ENCODE peak calls at places on chromosomes 13 and 19, in six cellular contexts. B, D, V, T, C and E are unnamed samples.

GRCh38 chr13:37640499-37640898 is 41.9 kb upstream of the POSTN start:
- DNase-seq in B (no peak), D (no peak), V (no peak), T (peak), C (peak), E (peak)

GRCh38 chr19:7869453-7869909 is 4.7 kb downstream of the PRR36 start:
- DNase-seq in B (no peak), D (peak), V (peak), T (peak), C (peak), E (peak)

GRCh38 chr13:29937836-29938235 is 87.4 kb upstream of the UBL3 start:
- DNase-seq in B (no peak), D (peak), V (peak), T (no peak), C (no peak), E (no peak)

GRCh38 chr19:10118960-10119359 is 739 bp downstream of the EIF3G start:
- DNase-seq in B (no peak), D (no peak), V (no peak), T (no peak), C (no peak), E (no peak)

GRCh38 chr19:46218160-46218559 is 11.4 kb upstream of the IGFL1 start:
- DNase-seq in B (no peak), D (no peak), V (peak), T (peak), C (peak), E (peak)

GRCh38 chr19:53962887-53963435 is at the start of gene CACNG8:
- DNase-seq in B (no peak), D (no peak), V (no peak), T (no peak), C (no peak), E (peak)

GRCh38 chr13:48636550-48636949 is 17.2 kb upstream of the CYSLTR2 start:
- DNase-seq in B (no peak), D (no peak), V (no peak), T (no peak), C (peak), E (no peak)

GRCh38 chr13:29877456-29878096 is 27.2 kb upstream of the UBL3 start:
- DNase-seq in B (no peak), D (no peak), V (no peak), T (no peak), C (no peak), E (no peak)

GRCh38 chr13:42720116-42720857 is 61.1 kb upstream of the FAM216B start:
- DNase-seq in B (no peak), D (no peak), V (no peak), T (peak), C (peak), E (no peak)

GRCh38 chr19:15022752-15023151 is 26.5 kb upstream of the CASP14 start:
- DNase-seq in B (no peak), D (no peak), V (peak), T (no peak), C (no peak), E (no peak)

GRCh38 chr13:72698164-72698563 is 29.3 kb downstream of the MZT1 start:
- DNase-seq in B (no peak), D (no peak), V (no peak), T (peak), C (no peak), E (no peak)

GRCh38 chr19:38304866-38305429 is 897 bp downstream of the C19orf33 start:
- DNase-seq in B (no peak), D (no peak), V (peak), T (no peak), C (no peak), E (peak)

GRCh38 chr19:50817941-50818858 is 5.4 kb downstream of the KLK1 start:
- DNase-seq in B (no peak), D (peak), V (peak), T (peak), C (no peak), E (peak)

GRCh38 chr13:95246292-95247082 is 54.8 kb downstream of the ABCC4 start:
- DNase-seq in B (no peak), D (no peak), V (no peak), T (no peak), C (no peak), E (no peak)

GRCh38 chr19:36160821-36161596 is 8.8 kb upstream of the COX7A1 start:
- DNase-seq in B (no peak), D (no peak), V (peak), T (no peak), C (no peak), E (no peak)

GRCh38 chr13:20161275-20161950 is 561 bp upstream of the GJA3 start:
- DNase-seq in B (no peak), D (peak), V (no peak), T (peak), C (no peak), E (peak)

GRCh38 chr19:14419038-14419813 is at the start of gene DDX39A:
- DNase-seq in B (peak), D (peak), V (peak), T (peak), C (peak), E (peak)

GRCh38 chr13:102642475-102642874 is 45.7 kb downstream of the TPP2 start:
- DNase-seq in B (no peak), D (no peak), V (no peak), T (no peak), C (no peak), E (no peak)

GRCh38 chr13:81540777-81541176 is 1199.9 kb upstream of the SPRY2 start:
- DNase-seq in B (no peak), D (no peak), V (no peak), T (peak), C (no peak), E (peak)

GRCh38 chr13:33728271-33729037 is 89.5 kb upstream of the RFC3 start:
- DNase-seq in B (peak), D (no peak), V (no peak), T (no peak), C (no peak), E (no peak)

GRCh38 chr13:63124863-63125262 is 1709.2 kb upstream of the PCDH20 start:
- DNase-seq in B (no peak), D (no peak), V (no peak), T (peak), C (peak), E (no peak)

GRCh38 chr19:30719991-30720329 is 347.8 kb downstream of the ZNF536 start:
- DNase-seq in B (peak), D (no peak), V (peak), T (peak), C (no peak), E (no peak)
- H3K27ac ChIP-seq in B (peak), D (no peak), V (no peak), T (peak), C (no peak), E (no peak)

DNA sequence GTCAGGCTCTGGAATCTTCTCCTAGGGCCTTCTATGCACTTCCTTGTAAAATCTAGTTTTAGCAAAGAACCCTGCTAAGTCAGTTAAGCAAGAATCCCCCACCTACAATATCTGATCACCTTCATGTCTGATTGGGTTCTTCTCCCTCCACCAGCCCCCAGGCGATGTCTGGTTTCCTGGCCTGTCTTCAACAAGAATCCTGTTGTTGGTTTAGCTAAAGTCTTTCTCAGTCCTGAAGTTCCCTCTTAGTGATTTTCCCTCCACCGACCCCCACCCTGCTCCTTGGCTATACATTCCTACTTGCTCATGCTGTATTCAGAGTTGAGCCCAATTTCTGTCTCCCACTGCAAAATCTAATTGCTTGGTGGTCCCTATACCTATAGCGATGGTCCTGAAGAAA is 35.2 kb upstream of the SLC46A3 start:
- DNase-seq in B (no peak), D (no peak), V (no peak), T (no peak), C (no peak), E (no peak)
- H3K27ac ChIP-seq in B (peak), D (no peak), V (peak), T (peak), C (peak), E (no peak)

DNA sequence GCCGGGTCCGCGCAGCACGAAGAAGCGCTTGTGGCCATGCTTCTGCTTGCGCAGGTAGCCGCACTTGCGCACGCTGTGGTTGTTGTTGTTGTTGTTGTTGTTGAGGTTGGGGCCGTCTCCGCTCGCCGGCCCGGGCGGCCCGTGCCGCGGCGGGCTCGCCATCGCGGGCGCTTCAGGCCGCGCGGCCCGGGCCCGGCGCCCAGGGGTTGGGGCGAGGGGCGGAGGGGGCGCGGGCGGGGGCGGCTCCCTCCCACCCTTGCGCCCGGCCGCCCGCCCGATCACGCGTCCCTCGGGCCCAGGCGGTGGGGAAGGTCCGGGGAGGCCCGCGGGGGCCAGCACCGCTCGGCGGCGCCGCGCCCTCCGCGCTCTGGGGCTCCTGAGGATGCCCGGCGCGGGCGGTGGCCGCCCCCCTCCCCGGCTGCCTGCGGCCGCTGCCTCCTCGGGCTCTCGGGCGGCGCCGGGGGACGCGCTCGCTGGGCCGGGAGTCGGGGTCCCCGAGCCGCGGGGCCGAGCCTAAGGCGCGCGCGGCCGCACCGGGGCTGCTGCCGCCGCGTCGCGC is 412 bp downstream of the IRS2 start:
- DNase-seq in B (no peak), D (peak), V (no peak), T (no peak), C (no peak), E (no peak)
- H3K27ac ChIP-seq in B (peak), D (peak), V (no peak), T (peak), C (no peak), E (no peak)

GRCh38 chr19:18401580-18402112 is 4.2 kb upstream of the LRRC25 start:
- DNase-seq in B (peak), D (no peak), V (no peak), T (peak), C (peak), E (peak)

GRCh38 chr19:18393836-18394235 is 3.6 kb downstream of the LRRC25 start:
- DNase-seq in B (no peak), D (no peak), V (no peak), T (no peak), C (no peak), E (no peak)

GRCh38 chr19:18396471-18397241 is 766 bp downstream of the LRRC25 start:
- DNase-seq in B (no peak), D (no peak), V (no peak), T (no peak), C (no peak), E (no peak)

GRCh38 chr19:18399008-18399407 is 1.6 kb upstream of the LRRC25 start:
- DNase-seq in B (peak), D (no peak), V (no peak), T (no peak), C (peak), E (no peak)

DNA sequence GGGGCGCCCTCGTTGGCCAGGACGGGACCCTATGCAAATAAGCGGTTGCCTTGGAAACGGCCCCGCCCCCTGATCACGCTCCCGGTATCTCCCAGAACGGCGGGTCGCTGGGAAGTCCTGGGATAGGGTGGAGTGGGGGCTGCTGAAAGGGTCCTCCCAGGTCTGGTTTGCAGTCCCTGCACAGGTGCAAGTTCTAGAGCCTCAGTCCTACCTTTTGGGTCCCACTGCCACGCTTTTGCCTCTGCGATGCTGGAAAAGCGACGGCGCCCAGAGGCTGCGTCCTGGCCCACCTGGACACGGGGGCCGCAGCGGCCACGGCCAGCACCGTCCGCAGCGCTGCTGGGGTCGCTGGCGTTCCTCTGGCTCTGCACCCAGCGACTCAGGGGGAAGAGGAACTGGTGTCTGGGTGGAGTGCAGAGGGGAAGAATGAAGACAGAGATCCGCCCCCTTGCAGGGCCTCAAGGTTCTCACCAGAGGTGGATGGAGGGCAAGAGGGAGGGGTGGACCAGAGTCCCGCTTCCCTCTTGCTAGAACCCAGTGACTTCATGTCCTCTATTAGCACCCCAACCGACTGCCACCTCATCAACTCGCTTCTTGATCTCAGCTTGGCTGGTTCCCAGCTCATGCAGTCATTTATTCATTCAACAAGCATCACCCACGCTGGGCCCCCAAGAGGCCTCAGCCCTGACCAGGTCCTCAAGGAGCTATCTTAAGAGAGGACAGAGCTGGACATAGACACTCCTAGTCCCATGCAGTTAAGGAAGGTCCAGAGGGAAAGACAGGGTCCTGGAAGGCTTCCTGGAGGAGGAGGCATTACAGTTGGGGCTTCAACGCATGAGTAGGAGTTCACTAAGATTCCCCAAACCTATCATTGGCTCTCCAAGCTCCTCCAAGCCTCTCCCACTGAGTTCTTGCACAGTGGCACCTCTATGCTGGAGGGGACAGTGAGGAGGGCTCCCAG is at the start of gene LRRC25:
- DNase-seq in B (peak), D (no peak), V (peak), T (no peak), C (no peak), E (peak)
- H3K27ac ChIP-seq in B (no peak), D (no peak), V (no peak), T (no peak), C (peak), E (no peak)

GRCh38 chr19:13103585-13103923 is 896 bp upstream of the LYL1 start:
- DNase-seq in B (no peak), D (no peak), V (peak), T (no peak), C (no peak), E (no peak)

GRCh38 chr19:13102666-13103584 is at the start of gene LYL1:
- DNase-seq in B (peak), D (peak), V (peak), T (no peak), C (no peak), E (peak)

GRCh38 chr19:13104848-13105646 is 2.4 kb upstream of the LYL1 start:
- DNase-seq in B (no peak), D (no peak), V (no peak), T (no peak), C (no peak), E (no peak)

GRCh38 chr19:13102416-13102665 is 317 bp downstream of the LYL1 start:
- DNase-seq in B (no peak), D (no peak), V (no peak), T (no peak), C (no peak), E (no peak)

GRCh38 chr19:13103961-13104847 is 1.5 kb upstream of the LYL1 start:
- DNase-seq in B (no peak), D (peak), V (peak), T (no peak), C (no peak), E (peak)
- H3K27ac ChIP-seq in B (peak), D (peak), V (no peak), T (no peak), C (no peak), E (no peak)

GRCh38 chr13:21297452-21297851 is 121.0 kb downstream of the MRPL57 start:
- DNase-seq in B (no peak), D (no peak), V (no peak), T (peak), C (no peak), E (peak)
- H3K27ac ChIP-seq in B (peak), D (peak), V (no peak), T (peak), C (no peak), E (no peak)

DNA sequence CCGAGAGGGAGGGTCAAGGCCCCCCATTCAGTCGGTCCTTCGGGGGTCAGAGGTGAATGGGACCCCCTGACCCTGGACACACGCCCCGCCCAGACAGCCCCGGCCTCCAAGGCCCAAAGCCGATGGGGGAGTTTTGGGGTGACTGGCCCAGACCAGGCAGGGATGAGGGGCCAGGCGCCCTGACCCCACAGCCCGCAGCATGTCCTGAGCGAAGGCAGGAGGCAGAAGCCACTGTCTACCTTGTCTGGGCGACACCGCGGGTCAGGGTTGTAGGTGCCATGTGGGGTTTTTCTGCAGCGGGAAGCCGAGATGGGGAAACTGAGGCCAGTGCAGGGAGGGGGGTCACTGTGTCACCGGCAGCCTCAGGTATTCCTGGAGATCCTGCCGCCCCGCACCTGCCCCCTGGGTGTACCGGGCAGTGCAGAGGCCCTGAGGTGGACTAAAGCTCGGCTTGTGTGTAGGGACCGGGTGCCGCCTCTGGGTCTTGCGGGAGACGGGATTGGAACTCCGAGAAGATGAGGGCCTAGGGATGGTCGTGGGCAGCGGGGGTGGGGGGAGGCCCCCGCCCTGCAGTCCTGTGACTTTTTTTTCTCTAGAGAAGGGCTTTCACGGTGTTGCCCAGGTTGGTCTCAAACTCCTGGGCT is 8.5 kb downstream of the ARID3A start:
- DNase-seq in B (no peak), D (no peak), V (no peak), T (no peak), C (no peak), E (no peak)
- H3K27ac ChIP-seq in B (peak), D (no peak), V (no peak), T (no peak), C (peak), E (no peak)

DNA sequence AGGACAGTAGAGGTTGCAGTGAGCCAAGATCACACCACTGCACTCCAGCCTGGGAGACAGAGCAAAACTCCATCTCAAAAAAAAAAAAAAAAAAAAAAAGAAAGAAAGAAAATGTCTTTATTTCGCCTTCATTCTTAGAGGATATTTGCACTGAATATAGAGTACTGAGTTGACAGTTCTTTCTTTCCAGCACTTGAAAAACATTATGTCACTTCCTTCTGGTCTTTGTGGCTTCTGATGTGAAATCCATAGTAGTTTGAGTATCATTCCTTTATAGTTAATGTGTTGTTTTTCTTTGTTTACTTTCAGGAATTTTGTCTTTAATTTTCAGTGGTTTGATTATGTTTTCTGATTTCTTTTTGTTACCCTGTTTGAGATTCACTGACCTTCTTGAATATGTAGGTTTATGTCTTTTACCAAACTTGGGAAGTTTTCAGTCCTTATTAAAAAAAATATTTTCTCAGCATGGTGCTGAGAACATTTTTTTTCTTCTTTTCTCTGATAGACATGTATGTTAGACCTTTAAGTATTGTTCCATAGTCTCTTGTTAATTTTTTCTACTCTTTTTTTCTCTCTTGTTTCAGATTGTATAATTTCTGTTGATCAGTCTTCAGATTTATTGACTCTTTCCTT is 50.1 kb downstream of the PCCA start:
- DNase-seq in B (no peak), D (no peak), V (no peak), T (no peak), C (no peak), E (no peak)
- H3K27ac ChIP-seq in B (no peak), D (no peak), V (no peak), T (no peak), C (no peak), E (no peak)